ENCODE peak calls at places on chromosomes 5 and 9, in four cellular contexts. G is stomach, R is GM12878, L is tibial nerve. M is an unnamed sample.

GRCh38 chr9:110891760-110892159 is 146.5 kb downstream of the LPAR1 start:
- DNase-seq in R (no peak), G (no peak), L (no peak), M (no peak)

GRCh38 chr5:51271261-51271660 is 112.0 kb upstream of the ISL1 start:
- DNase-seq in G (no peak), L (no peak), R (no peak), M (no peak)

GRCh38 chr5:148849461-148849860 is 23.1 kb downstream of the ADRB2 start:
- DNase-seq in L (no peak), R (no peak), G (no peak), M (no peak)

GRCh38 chr9:113281356-113281755 is 5.9 kb downstream of the PRPF4 start:
- DNase-seq in L (no peak), R (no peak), G (no peak), M (no peak)

GRCh38 chr9:14992025-14992424 is 81.8 kb upstream of the FREM1 start:
- DNase-seq in G (no peak), L (no peak), R (no peak), M (no peak)

GRCh38 chr5:113345261-113345940 is 89.4 kb downstream of the TSSK1B start:
- DNase-seq in G (no peak), R (no peak), L (no peak), M (no peak)

GRCh38 chr9:119349548-119349947 is 19.7 kb downstream of the BRINP1 start:
- DNase-seq in G (no peak), L (no peak), R (no peak), M (no peak)

GRCh38 chr9:127599550-127599891 is 12.6 kb upstream of the STXBP1 start:
- DNase-seq in L (no peak), R (no peak), G (no peak), M (no peak)

GRCh38 chr5:112885001-112885400 is 23.9 kb downstream of the SRP19 start:
- DNase-seq in R (no peak), L (no peak), G (peak), M (no peak)

GRCh38 chr9:125748511-125749099 is 1.4 kb downstream of the PBX3 start:
- DNase-seq in R (no peak), G (no peak), L (no peak), M (no peak)

GRCh38 chr5:104266161-104266560 is 703.6 kb upstream of the NUDT12 start:
- DNase-seq in R (no peak), L (no peak), G (no peak), M (no peak)

GRCh38 chr5:22908129-22908528 is 55.0 kb upstream of the CDH12 start:
- DNase-seq in R (no peak), G (no peak), L (no peak), M (no peak)

GRCh38 chr5:78640622-78641021 is 8.0 kb downstream of the LHFPL2 start:
- DNase-seq in L (no peak), G (no peak), R (peak), M (no peak)

GRCh38 chr9:128098936-128099931 is 28.3 kb downstream of the PTGES2 start:
- DNase-seq in R (no peak), L (peak), G (no peak), M (peak)

GRCh38 chr9:126550891-126551351 is 62.8 kb upstream of the LMX1B start:
- DNase-seq in R (no peak), G (peak), L (no peak), M (no peak)

GRCh38 chr5:66442951-66443445 is 153.2 kb upstream of the MAST4 start:
- DNase-seq in L (no peak), R (no peak), G (no peak), M (no peak)

GRCh38 chr9:14095272-14095671 is 218.7 kb downstream of the NFIB start:
- DNase-seq in R (no peak), G (no peak), L (no peak), M (no peak)

GRCh38 chr5:160021818-160022446 is 13.0 kb downstream of the TTC1 start:
- DNase-seq in L (peak), R (peak), G (peak), M (no peak)

GRCh38 chr5:13814293-13814692 is 130.2 kb downstream of the DNAH5 start:
- DNase-seq in R (no peak), G (no peak), L (no peak), M (no peak)

GRCh38 chr5:109350537-109351270 is 59.1 kb downstream of the PJA2 start:
- DNase-seq in L (no peak), G (no peak), R (no peak), M (no peak)

GRCh38 chr9:94030318-94031179 is 53.7 kb upstream of the PTPDC1 start:
- DNase-seq in R (peak), G (peak), L (peak), M (peak)

GRCh38 chr9:82777366-82777765 is 285.6 kb downstream of the RASEF start:
- DNase-seq in R (no peak), G (no peak), L (no peak), M (no peak)

GRCh38 chr5:32709789-32710334 is 1.3 kb upstream of the NPR3 start:
- DNase-seq in R (no peak), L (peak), G (peak), M (no peak)

GRCh38 chr9:95088421-95089161 is 228.9 kb downstream of the FANCC start:
- DNase-seq in L (no peak), G (no peak), R (no peak), M (peak)

GRCh38 chr9:130150779-130151381 is 21.3 kb upstream of the NCS1 start:
- DNase-seq in L (no peak), R (no peak), G (no peak), M (no peak)

GRCh38 chr5:54603372-54603771 is 85.8 kb downstream of the SNX18 start:
- DNase-seq in G (no peak), R (no peak), L (no peak), M (no peak)

GRCh38 chr9:72362680-72363139 is 2.3 kb downstream of the ZFAND5 start:
- DNase-seq in G (peak), R (peak), L (peak), M (peak)

GRCh38 chr5:13957032-13957645 is 12.7 kb upstream of the DNAH5 start:
- DNase-seq in R (no peak), L (no peak), G (no peak), M (no peak)

GRCh38 chr5:172985596-172985995 is 2.0 kb downstream of the ATP6V0E1 start:
- DNase-seq in R (no peak), G (no peak), L (no peak), M (no peak)

GRCh38 chr9:94918038-94918753 is 191.7 kb downstream of the AOPEP start:
- DNase-seq in R (peak), L (no peak), G (no peak), M (no peak)

GRCh38 chr9:27412963-27413362 is 111.1 kb upstream of the IFNK start:
- DNase-seq in G (no peak), L (no peak), R (no peak), M (no peak)

GRCh38 chr9:30078195-30078594 is 2306.2 kb upstream of the ACO1 start:
- DNase-seq in R (peak), L (no peak), G (no peak), M (no peak)

GRCh38 chr5:143577554-143577953 is 174.1 kb upstream of the NR3C1 start:
- DNase-seq in G (no peak), R (no peak), L (no peak), M (no peak)
- H3K27ac ChIP-seq in G (no peak), R (no peak), L (no peak), M (no peak)

GRCh38 chr5:132733499-132734148 is 3.7 kb downstream of the KIF3A start:
- DNase-seq in R (no peak), L (no peak), G (no peak), M (no peak)

GRCh38 chr5:132739232-132739631 is 1.9 kb upstream of the KIF3A start:
- DNase-seq in G (no peak), R (no peak), L (no peak), M (no peak)

GRCh38 chr5:132734687-132735086 is 2.7 kb downstream of the KIF3A start:
- DNase-seq in L (no peak), R (no peak), G (no peak), M (no peak)

GRCh38 chr5:132737982-132738770 is 830 bp upstream of the KIF3A start:
- DNase-seq in L (no peak), G (no peak), R (no peak), M (no peak)

GRCh38 chr5:132736853-132737833 is at the start of gene KIF3A:
- DNase-seq in G (peak), R (peak), L (peak), M (peak)
- TF ChIP-seq POLR2A in G (no peak), R (peak), L (peak), M (no peak)

DNA sequence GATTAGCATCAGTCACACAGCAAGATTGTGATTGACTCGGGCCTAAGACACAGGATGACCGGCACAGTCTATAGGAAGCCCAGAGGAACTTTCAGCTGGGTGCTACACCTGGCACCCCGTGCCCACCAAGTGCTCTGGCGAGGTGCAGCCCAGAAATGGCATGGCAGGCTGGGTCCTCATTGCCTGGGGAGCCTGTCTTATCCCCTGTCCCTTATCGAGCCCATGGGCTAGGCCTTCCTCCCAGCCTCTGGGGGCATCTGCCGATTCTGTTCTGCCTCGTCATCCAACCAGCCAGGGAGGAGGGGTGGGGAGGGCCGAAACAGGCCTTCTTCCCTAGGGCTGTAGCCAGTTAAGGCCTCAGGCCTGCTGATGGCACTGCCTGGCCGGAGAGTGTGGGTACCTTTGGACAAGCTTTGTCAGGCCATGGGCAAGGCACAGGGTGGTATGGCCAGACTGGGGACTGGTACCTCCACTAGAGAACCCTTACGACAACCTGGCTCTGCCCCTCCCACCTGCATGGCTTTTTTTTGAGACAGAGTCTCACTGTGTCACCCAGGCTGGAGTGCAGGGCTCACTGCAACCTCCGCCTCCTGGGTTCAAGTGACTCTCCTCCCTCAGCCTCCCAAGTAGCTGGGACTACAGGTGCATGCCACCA is 1.6 kb downstream of the GRK6 start:
- DNase-seq in R (no peak), G (no peak), L (no peak), M (no peak)
- H3K27ac ChIP-seq in R (peak), G (no peak), L (peak), M (no peak)

GRCh38 chr5:168423478-168423877 is 62.8 kb upstream of the RARS1 start:
- DNase-seq in L (no peak), G (no peak), R (no peak), M (no peak)

GRCh38 chr5:168424506-168425298 is 61.6 kb upstream of the RARS1 start:
- DNase-seq in L (no peak), G (no peak), R (no peak), M (no peak)

GRCh38 chr5:168422431-168422830 is 63.8 kb upstream of the RARS1 start:
- DNase-seq in G (no peak), L (no peak), R (no peak), M (no peak)

GRCh38 chr5:168425997-168426863 is 60.0 kb upstream of the RARS1 start:
- DNase-seq in G (no peak), R (no peak), L (no peak), M (no peak)

GRCh38 chr5:168423971-168424370 is 62.3 kb upstream of the RARS1 start:
- DNase-seq in R (no peak), L (no peak), G (no peak), M (no peak)
- TF ChIP-seq POLR2A in R (no peak), L (no peak), G (no peak), M (no peak)

GRCh38 chr9:2854617-2855016 is 10.7 kb upstream of the PUM3 start:
- DNase-seq in G (no peak), L (no peak), R (no peak), M (no peak)
- H3K27ac ChIP-seq in G (no peak), L (no peak), R (no peak), M (no peak)

GRCh38 chr9:34458013-34458966 is at the start of the genes DNAI1 and FAM219A:
- DNase-seq in L (peak), G (peak), R (peak), M (peak)
- TF ChIP-seq POLR2A in L (peak), G (no peak), R (peak), M (peak)

GRCh38 chr9:36787709-36788108 is 215.0 kb downstream of the MELK start:
- DNase-seq in G (no peak), R (no peak), L (no peak), M (no peak)
- H3K27ac ChIP-seq in G (no peak), R (no peak), L (no peak), M (no peak)

M was measured in gastrocnemius medialis.